ENCODE peak calls at places on chromosomes 3 and 15, in seven cellular contexts. Q is CD4-positive, alpha-beta T cell; H is NCI-H2171 treated with DMSO at 0.1 percent for 48 hours; E is GM23248; R is Kasumi-1; A is AG10803; C is islet precursor cell. L is an unnamed sample.

GRCh38 chr3:60809857-60810256 is 441.4 kb downstream of the FHIT start:
- DNase-seq in Q (no peak), C (no peak), H (peak), A (peak), E (peak), R (no peak), L (no peak)

GRCh38 chr3:182636646-182637045 is 156.7 kb upstream of the ATP11B start:
- DNase-seq in H (no peak), C (no peak), A (no peak), Q (no peak), R (no peak), E (peak), L (no peak)

GRCh38 chr15:28107111-28107893 is 8.2 kb upstream of the OCA2 start:
- DNase-seq in R (no peak), H (no peak), E (peak), C (peak), Q (no peak), A (no peak), L (peak)

GRCh38 chr15:55627730-55628368 is 39.7 kb upstream of the PYGO1 start:
- DNase-seq in A (peak), H (no peak), C (peak), R (no peak), E (peak), Q (no peak), L (no peak)

GRCh38 chr3:40846466-40846865 is 321.7 kb downstream of the ZNF621 start:
- DNase-seq in H (peak), A (no peak), C (no peak), R (no peak), Q (no peak), E (no peak), L (no peak)

GRCh38 chr3:66487475-66487874 is 13.3 kb downstream of the LRIG1 start:
- DNase-seq in Q (no peak), C (peak), E (peak), R (no peak), H (no peak), A (peak), L (peak)

GRCh38 chr3:152961323-152961722 is 126.4 kb downstream of the P2RY1 start:
- DNase-seq in R (peak), A (peak), C (no peak), E (peak), Q (no peak), H (no peak), L (no peak)

GRCh38 chr3:184341925-184342324 is 4.5 kb downstream of the FAM131A start:
- DNase-seq in H (no peak), Q (no peak), A (no peak), R (no peak), C (no peak), E (no peak), L (no peak)

GRCh38 chr3:13308406-13308805 is 111.7 kb downstream of the NUP210 start:
- DNase-seq in R (peak), C (peak), Q (peak), H (peak), E (peak), A (peak), L (no peak)

GRCh38 chr3:187063286-187064081 is 75.8 kb downstream of the RPL39L start:
- DNase-seq in A (no peak), Q (no peak), E (no peak), R (no peak), H (no peak), C (peak), L (no peak)

GRCh38 chr15:100124936-100125626 is 216.7 kb downstream of the ADAMTS17 start:
- DNase-seq in C (no peak), A (no peak), E (no peak), H (no peak), R (no peak), Q (no peak), L (no peak)

GRCh38 chr3:46921041-46921440 is 43.5 kb downstream of the PTH1R start:
- DNase-seq in A (no peak), H (no peak), Q (no peak), R (no peak), C (no peak), E (no peak), L (peak)

GRCh38 chr15:60720493-60721231 is 241.7 kb upstream of the ICE2 start:
- DNase-seq in E (no peak), R (no peak), H (no peak), C (no peak), A (no peak), Q (peak), L (no peak)

GRCh38 chr3:66998899-66999235 is 760 bp downstream of the KBTBD8 start:
- DNase-seq in R (peak), Q (peak), A (peak), H (peak), C (no peak), E (no peak), L (no peak)

GRCh38 chr15:95247068-95247984 is 1016.0 kb downstream of the MCTP2 start:
- DNase-seq in H (no peak), A (peak), Q (no peak), C (peak), E (peak), R (no peak), L (no peak)

GRCh38 chr15:25182736-25183445 is 228.1 kb downstream of the SNRPN start:
- DNase-seq in C (peak), Q (no peak), E (no peak), R (no peak), A (no peak), H (no peak), L (peak)

GRCh38 chr15:70016511-70016994 is 81.2 kb downstream of the TLE3 start:
- DNase-seq in Q (no peak), C (no peak), E (no peak), H (no peak), R (no peak), A (no peak), L (no peak)

GRCh38 chr15:56839099-56839498 is 79.3 kb upstream of the TCF12 start:
- DNase-seq in A (no peak), C (no peak), H (no peak), R (no peak), Q (no peak), E (no peak), L (no peak)

GRCh38 chr15:83929619-83930018 is 275.7 kb downstream of the ADAMTSL3 start:
- DNase-seq in R (no peak), H (no peak), C (no peak), E (no peak), A (no peak), Q (no peak), L (no peak)

GRCh38 chr3:50444213-50444612 is 59.2 kb downstream of the CACNA2D2 start:
- DNase-seq in C (no peak), Q (no peak), A (peak), H (no peak), E (peak), R (no peak), L (no peak)

GRCh38 chr3:140311428-140311827 is 366.4 kb upstream of the TRIM42 start:
- DNase-seq in H (no peak), E (no peak), A (no peak), C (no peak), R (no peak), Q (no peak), L (no peak)

L was measured in tibial artery.